ENCODE peak calls at places on chromosomes 3 and 15, in ten cellular contexts. One of them, this sample, is unnamed. For H3K36me3, the result is how much of the 10 kb centered on the place peaks cover.

GRCh38 chr15:45100884-45101622 is 12.9 kb downstream of the DUOX2 start:
- DNase-seq in stomach: no peak
- DNase-seq in BJ: no peak
- DNase-seq in CD8-positive, alpha-beta T cell: no peak
- DNase-seq in psoas muscle: no peak
- DNase-seq in GM12878: no peak
- DNase-seq in SK-N-SH: no peak
- DNase-seq in ascending aorta: peak
- DNase-seq in fibroblast of lung: no peak
- DNase-seq in mucosa of descending colon: no peak
- DNase-seq in this sample: no peak

GRCh38 chr3:57446318-57446841 is 97.8 kb downstream of the DNAH12 start:
- DNase-seq in stomach: no peak
- DNase-seq in BJ: peak
- DNase-seq in CD8-positive, alpha-beta T cell: no peak
- DNase-seq in psoas muscle: no peak
- DNase-seq in GM12878: no peak
- DNase-seq in SK-N-SH: no peak
- DNase-seq in ascending aorta: no peak
- DNase-seq in fibroblast of lung: peak
- DNase-seq in mucosa of descending colon: no peak
- DNase-seq in this sample: no peak

GRCh38 chr3:137294139-137294538 is 336.4 kb downstream of the IL20RB start:
- DNase-seq in stomach: no peak
- DNase-seq in BJ: no peak
- DNase-seq in CD8-positive, alpha-beta T cell: no peak
- DNase-seq in psoas muscle: no peak
- DNase-seq in GM12878: no peak
- DNase-seq in SK-N-SH: no peak
- DNase-seq in ascending aorta: no peak
- DNase-seq in fibroblast of lung: no peak
- DNase-seq in mucosa of descending colon: no peak
- DNase-seq in this sample: no peak

GRCh38 chr3:112654979-112655378 is 14.0 kb upstream of the CCDC80 start:
- DNase-seq in stomach: no peak
- DNase-seq in BJ: no peak
- DNase-seq in CD8-positive, alpha-beta T cell: no peak
- DNase-seq in psoas muscle: no peak
- DNase-seq in GM12878: no peak
- DNase-seq in SK-N-SH: no peak
- DNase-seq in ascending aorta: no peak
- DNase-seq in fibroblast of lung: no peak
- DNase-seq in mucosa of descending colon: no peak
- DNase-seq in this sample: no peak

GRCh38 chr3:65950340-65951326 is 88.1 kb downstream of the MAGI1 start:
- DNase-seq in stomach: no peak
- DNase-seq in BJ: no peak
- DNase-seq in CD8-positive, alpha-beta T cell: no peak
- DNase-seq in psoas muscle: no peak
- DNase-seq in GM12878: no peak
- DNase-seq in SK-N-SH: no peak
- DNase-seq in ascending aorta: no peak
- DNase-seq in fibroblast of lung: no peak
- DNase-seq in mucosa of descending colon: no peak
- DNase-seq in this sample: no peak

GRCh38 chr3:170383567-170383966 is 26.1 kb downstream of the SKIL start:
- DNase-seq in stomach: no peak
- DNase-seq in BJ: no peak
- DNase-seq in CD8-positive, alpha-beta T cell: no peak
- DNase-seq in psoas muscle: no peak
- DNase-seq in GM12878: no peak
- DNase-seq in SK-N-SH: no peak
- DNase-seq in ascending aorta: no peak
- DNase-seq in fibroblast of lung: peak
- DNase-seq in mucosa of descending colon: no peak
- DNase-seq in this sample: no peak

GRCh38 chr15:72616491-72617210 is 37.8 kb upstream of the GOLGA6B start:
- DNase-seq in stomach: no peak
- DNase-seq in BJ: no peak
- DNase-seq in CD8-positive, alpha-beta T cell: no peak
- DNase-seq in psoas muscle: no peak
- DNase-seq in GM12878: no peak
- DNase-seq in SK-N-SH: no peak
- DNase-seq in ascending aorta: no peak
- DNase-seq in fibroblast of lung: no peak
- DNase-seq in mucosa of descending colon: no peak
- DNase-seq in this sample: no peak

GRCh38 chr3:100981546-100981945 is 11.7 kb downstream of the ABI3BP start:
- DNase-seq in stomach: no peak
- DNase-seq in BJ: no peak
- DNase-seq in CD8-positive, alpha-beta T cell: no peak
- DNase-seq in psoas muscle: no peak
- DNase-seq in GM12878: no peak
- DNase-seq in SK-N-SH: no peak
- DNase-seq in ascending aorta: no peak
- DNase-seq in fibroblast of lung: no peak
- DNase-seq in mucosa of descending colon: no peak
- DNase-seq in this sample: no peak

GRCh38 chr15:68658151-68658550 is 79.4 kb downstream of the CORO2B start:
- DNase-seq in stomach: no peak
- DNase-seq in BJ: no peak
- DNase-seq in CD8-positive, alpha-beta T cell: no peak
- DNase-seq in psoas muscle: no peak
- DNase-seq in GM12878: no peak
- DNase-seq in SK-N-SH: no peak
- DNase-seq in ascending aorta: peak
- DNase-seq in fibroblast of lung: no peak
- DNase-seq in mucosa of descending colon: no peak
- DNase-seq in this sample: peak

GRCh38 chr15:39925112-39925830 is 5.2 kb upstream of the GPR176 start:
- DNase-seq in stomach: no peak
- DNase-seq in BJ: no peak
- DNase-seq in CD8-positive, alpha-beta T cell: no peak
- DNase-seq in psoas muscle: no peak
- DNase-seq in GM12878: no peak
- DNase-seq in SK-N-SH: no peak
- DNase-seq in ascending aorta: no peak
- DNase-seq in fibroblast of lung: peak
- DNase-seq in mucosa of descending colon: no peak
- DNase-seq in this sample: no peak

GRCh38 chr3:38604246-38604645 is 45.2 kb downstream of the SCN5A start:
- DNase-seq in stomach: no peak
- DNase-seq in BJ: no peak
- DNase-seq in CD8-positive, alpha-beta T cell: no peak
- DNase-seq in psoas muscle: peak
- DNase-seq in GM12878: no peak
- DNase-seq in SK-N-SH: no peak
- DNase-seq in ascending aorta: peak
- DNase-seq in fibroblast of lung: no peak
- DNase-seq in mucosa of descending colon: no peak
- DNase-seq in this sample: no peak

GRCh38 chr15:36356978-36357582 is 222.3 kb upstream of the CDIN1 start:
- DNase-seq in stomach: no peak
- DNase-seq in BJ: no peak
- DNase-seq in CD8-positive, alpha-beta T cell: no peak
- DNase-seq in psoas muscle: no peak
- DNase-seq in GM12878: no peak
- DNase-seq in SK-N-SH: peak
- DNase-seq in ascending aorta: no peak
- DNase-seq in fibroblast of lung: peak
- DNase-seq in mucosa of descending colon: no peak
- DNase-seq in this sample: no peak

GRCh38 chr3:160287666-160288065 is 62.4 kb downstream of the C3orf80 start:
- DNase-seq in stomach: no peak
- DNase-seq in BJ: no peak
- DNase-seq in CD8-positive, alpha-beta T cell: no peak
- DNase-seq in psoas muscle: no peak
- DNase-seq in GM12878: no peak
- DNase-seq in SK-N-SH: no peak
- DNase-seq in ascending aorta: no peak
- DNase-seq in fibroblast of lung: no peak
- DNase-seq in mucosa of descending colon: no peak
- DNase-seq in this sample: no peak

GRCh38 chr3:127141921-127142730 is 50.8 kb upstream of the PRR23E start:
- DNase-seq in stomach: peak
- DNase-seq in BJ: no peak
- DNase-seq in CD8-positive, alpha-beta T cell: no peak
- DNase-seq in psoas muscle: peak
- DNase-seq in GM12878: no peak
- DNase-seq in SK-N-SH: peak
- DNase-seq in ascending aorta: peak
- DNase-seq in fibroblast of lung: no peak
- DNase-seq in mucosa of descending colon: peak
- DNase-seq in this sample: no peak

GRCh38 chr3:21390136-21390535 is 360.9 kb downstream of the ZNF385D start:
- DNase-seq in stomach: no peak
- DNase-seq in BJ: peak
- DNase-seq in CD8-positive, alpha-beta T cell: no peak
- DNase-seq in psoas muscle: no peak
- DNase-seq in GM12878: no peak
- DNase-seq in SK-N-SH: no peak
- DNase-seq in ascending aorta: no peak
- DNase-seq in fibroblast of lung: peak
- DNase-seq in mucosa of descending colon: no peak
- DNase-seq in this sample: no peak

GRCh38 chr3:186318135-186318534 is 43.9 kb downstream of the DGKG start:
- DNase-seq in stomach: no peak
- DNase-seq in BJ: no peak
- DNase-seq in CD8-positive, alpha-beta T cell: no peak
- DNase-seq in psoas muscle: no peak
- DNase-seq in GM12878: no peak
- DNase-seq in SK-N-SH: no peak
- DNase-seq in ascending aorta: no peak
- DNase-seq in fibroblast of lung: peak
- DNase-seq in mucosa of descending colon: no peak
- DNase-seq in this sample: no peak

GRCh38 chr3:129424185-129424841 is 4.1 kb downstream of the EFCAB12 start:
- DNase-seq in stomach: peak
- DNase-seq in BJ: no peak
- DNase-seq in CD8-positive, alpha-beta T cell: no peak
- DNase-seq in psoas muscle: no peak
- DNase-seq in GM12878: peak
- DNase-seq in SK-N-SH: no peak
- DNase-seq in ascending aorta: no peak
- DNase-seq in fibroblast of lung: no peak
- DNase-seq in mucosa of descending colon: no peak
- DNase-seq in this sample: no peak

GRCh38 chr3:47410801-47411646 is 30.2 kb downstream of the PTPN23 start:
- DNase-seq in stomach: no peak
- DNase-seq in BJ: no peak
- DNase-seq in CD8-positive, alpha-beta T cell: no peak
- DNase-seq in psoas muscle: no peak
- DNase-seq in GM12878: no peak
- DNase-seq in SK-N-SH: peak
- DNase-seq in ascending aorta: no peak
- DNase-seq in fibroblast of lung: no peak
- DNase-seq in mucosa of descending colon: no peak
- DNase-seq in this sample: no peak
- H3K36me3 ChIP-seq in stomach: half or more
- H3K36me3 ChIP-seq in BJ: half or more
- H3K36me3 ChIP-seq in CD8-positive, alpha-beta T cell: under half
- H3K36me3 ChIP-seq in psoas muscle: under half
- H3K36me3 ChIP-seq in GM12878: half or more
- H3K36me3 ChIP-seq in SK-N-SH: under half
- H3K36me3 ChIP-seq in ascending aorta: half or more
- H3K36me3 ChIP-seq in fibroblast of lung: half or more
- H3K36me3 ChIP-seq in mucosa of descending colon: under half
- H3K36me3 ChIP-seq in this sample: half or more

GRCh38 chr3:43178891-43179366 is 73.0 kb upstream of the POMGNT2 start:
- DNase-seq in stomach: peak
- DNase-seq in BJ: no peak
- DNase-seq in CD8-positive, alpha-beta T cell: no peak
- DNase-seq in psoas muscle: no peak
- DNase-seq in GM12878: no peak
- DNase-seq in SK-N-SH: no peak
- DNase-seq in ascending aorta: no peak
- DNase-seq in fibroblast of lung: peak
- DNase-seq in mucosa of descending colon: no peak
- DNase-seq in this sample: no peak
- TF ChIP-seq CTCF in stomach: no peak
- TF ChIP-seq CTCF in BJ: no peak
- TF ChIP-seq CTCF in CD8-positive, alpha-beta T cell: no peak
- TF ChIP-seq CTCF in psoas muscle: no peak
- TF ChIP-seq CTCF in GM12878: no peak
- TF ChIP-seq CTCF in SK-N-SH: no peak
- TF ChIP-seq CTCF in ascending aorta: no peak
- TF ChIP-seq CTCF in fibroblast of lung: no peak
- TF ChIP-seq CTCF in mucosa of descending colon: no peak
- TF ChIP-seq CTCF in this sample: no peak

GRCh38 chr15:28995721-28996120 is 109.9 kb downstream of the APBA2 start:
- DNase-seq in stomach: no peak
- DNase-seq in BJ: no peak
- DNase-seq in CD8-positive, alpha-beta T cell: no peak
- DNase-seq in psoas muscle: no peak
- DNase-seq in GM12878: no peak
- DNase-seq in SK-N-SH: no peak
- DNase-seq in ascending aorta: no peak
- DNase-seq in fibroblast of lung: no peak
- DNase-seq in mucosa of descending colon: no peak
- DNase-seq in this sample: no peak

GRCh38 chr15:28996289-28996688 is 110.5 kb downstream of the APBA2 start:
- DNase-seq in stomach: no peak
- DNase-seq in BJ: no peak
- DNase-seq in CD8-positive, alpha-beta T cell: no peak
- DNase-seq in psoas muscle: no peak
- DNase-seq in GM12878: no peak
- DNase-seq in SK-N-SH: no peak
- DNase-seq in ascending aorta: no peak
- DNase-seq in fibroblast of lung: no peak
- DNase-seq in mucosa of descending colon: no peak
- DNase-seq in this sample: no peak

GRCh38 chr15:28998511-28998910 is 112.7 kb downstream of the APBA2 start:
- DNase-seq in stomach: no peak
- DNase-seq in BJ: no peak
- DNase-seq in CD8-positive, alpha-beta T cell: no peak
- DNase-seq in psoas muscle: no peak
- DNase-seq in GM12878: no peak
- DNase-seq in SK-N-SH: no peak
- DNase-seq in ascending aorta: no peak
- DNase-seq in fibroblast of lung: no peak
- DNase-seq in mucosa of descending colon: no peak
- DNase-seq in this sample: no peak

GRCh38 chr15:28995193-28995592 is 109.4 kb downstream of the APBA2 start:
- DNase-seq in stomach: no peak
- DNase-seq in BJ: no peak
- DNase-seq in CD8-positive, alpha-beta T cell: no peak
- DNase-seq in psoas muscle: no peak
- DNase-seq in GM12878: no peak
- DNase-seq in SK-N-SH: no peak
- DNase-seq in ascending aorta: no peak
- DNase-seq in fibroblast of lung: no peak
- DNase-seq in mucosa of descending colon: no peak
- DNase-seq in this sample: no peak

GRCh38 chr15:28996953-28997352 is 111.2 kb downstream of the APBA2 start:
- DNase-seq in stomach: no peak
- DNase-seq in BJ: no peak
- DNase-seq in CD8-positive, alpha-beta T cell: no peak
- DNase-seq in psoas muscle: no peak
- DNase-seq in GM12878: no peak
- DNase-seq in SK-N-SH: no peak
- DNase-seq in ascending aorta: no peak
- DNase-seq in fibroblast of lung: no peak
- DNase-seq in mucosa of descending colon: no peak
- DNase-seq in this sample: no peak
- H3K36me3 ChIP-seq in stomach: under half
- H3K36me3 ChIP-seq in BJ: under half
- H3K36me3 ChIP-seq in CD8-positive, alpha-beta T cell: under half
- H3K36me3 ChIP-seq in psoas muscle: under half
- H3K36me3 ChIP-seq in GM12878: under half
- H3K36me3 ChIP-seq in SK-N-SH: under half
- H3K36me3 ChIP-seq in ascending aorta: under half
- H3K36me3 ChIP-seq in fibroblast of lung: under half
- H3K36me3 ChIP-seq in mucosa of descending colon: under half
- H3K36me3 ChIP-seq in this sample: under half

GRCh38 chr15:70763120-70763949 is at the start of gene UACA:
- DNase-seq in stomach: peak
- DNase-seq in BJ: peak
- DNase-seq in CD8-positive, alpha-beta T cell: peak
- DNase-seq in psoas muscle: peak
- DNase-seq in GM12878: peak
- DNase-seq in SK-N-SH: peak
- DNase-seq in ascending aorta: peak
- DNase-seq in fibroblast of lung: peak
- DNase-seq in mucosa of descending colon: peak
- DNase-seq in this sample: peak
- TF ChIP-seq CTCF in stomach: no peak
- TF ChIP-seq CTCF in BJ: no peak
- TF ChIP-seq CTCF in CD8-positive, alpha-beta T cell: no peak
- TF ChIP-seq CTCF in psoas muscle: peak
- TF ChIP-seq CTCF in GM12878: no peak
- TF ChIP-seq CTCF in SK-N-SH: no peak
- TF ChIP-seq CTCF in ascending aorta: no peak
- TF ChIP-seq CTCF in fibroblast of lung: no peak
- TF ChIP-seq CTCF in mucosa of descending colon: no peak
- TF ChIP-seq CTCF in this sample: peak

This sample was measured in left ventricle myocardium inferior.